ENCODE peak calls at places on chromosomes 2 and 18, in ten cellular contexts. One of them, this sample, is unnamed. For H3K27me3, the result is how much of the 10 kb centered on the place peaks cover.

GRCh38 chr2:129331638-129332037 is 647.8 kb upstream of the RAB6C start:
- DNase-seq in stomach: no peak
- DNase-seq in K562: no peak
- DNase-seq in suprapubic skin: no peak
- DNase-seq in H1: peak
- DNase-seq in sigmoid colon: no peak
- DNase-seq in HepG2: no peak
- DNase-seq in GM12878: no peak
- DNase-seq in SK-N-SH: no peak
- DNase-seq in esophagus muscularis mucosa: no peak
- DNase-seq in this sample: no peak

GRCh38 chr2:187547353-187547979 is 6.8 kb downstream of the TFPI start:
- DNase-seq in stomach: no peak
- DNase-seq in K562: peak
- DNase-seq in suprapubic skin: no peak
- DNase-seq in H1: no peak
- DNase-seq in sigmoid colon: peak
- DNase-seq in HepG2: no peak
- DNase-seq in GM12878: no peak
- DNase-seq in SK-N-SH: no peak
- DNase-seq in esophagus muscularis mucosa: no peak
- DNase-seq in this sample: peak

GRCh38 chr2:221097568-221097915 is 474.6 kb downstream of the EPHA4 start:
- DNase-seq in stomach: no peak
- DNase-seq in K562: no peak
- DNase-seq in suprapubic skin: no peak
- DNase-seq in H1: no peak
- DNase-seq in sigmoid colon: no peak
- DNase-seq in HepG2: no peak
- DNase-seq in GM12878: no peak
- DNase-seq in SK-N-SH: no peak
- DNase-seq in esophagus muscularis mucosa: no peak
- DNase-seq in this sample: no peak

GRCh38 chr2:71925268-71926097 is 222.2 kb downstream of the CYP26B1 start:
- DNase-seq in stomach: no peak
- DNase-seq in K562: no peak
- DNase-seq in suprapubic skin: no peak
- DNase-seq in H1: peak
- DNase-seq in sigmoid colon: peak
- DNase-seq in HepG2: no peak
- DNase-seq in GM12878: no peak
- DNase-seq in SK-N-SH: no peak
- DNase-seq in esophagus muscularis mucosa: no peak
- DNase-seq in this sample: no peak

GRCh38 chr2:95072424-95072823 is 46.9 kb downstream of the MAL start:
- DNase-seq in stomach: no peak
- DNase-seq in K562: no peak
- DNase-seq in suprapubic skin: no peak
- DNase-seq in H1: peak
- DNase-seq in sigmoid colon: no peak
- DNase-seq in HepG2: no peak
- DNase-seq in GM12878: no peak
- DNase-seq in SK-N-SH: no peak
- DNase-seq in esophagus muscularis mucosa: peak
- DNase-seq in this sample: no peak

GRCh38 chr2:96407919-96408550 is 72.5 kb downstream of the NCAPH start:
- DNase-seq in stomach: no peak
- DNase-seq in K562: no peak
- DNase-seq in suprapubic skin: no peak
- DNase-seq in H1: no peak
- DNase-seq in sigmoid colon: no peak
- DNase-seq in HepG2: no peak
- DNase-seq in GM12878: no peak
- DNase-seq in SK-N-SH: no peak
- DNase-seq in esophagus muscularis mucosa: no peak
- DNase-seq in this sample: no peak

GRCh38 chr2:60441791-60442190 is 111.7 kb downstream of the BCL11A start:
- DNase-seq in stomach: no peak
- DNase-seq in K562: no peak
- DNase-seq in suprapubic skin: no peak
- DNase-seq in H1: no peak
- DNase-seq in sigmoid colon: no peak
- DNase-seq in HepG2: no peak
- DNase-seq in GM12878: no peak
- DNase-seq in SK-N-SH: no peak
- DNase-seq in esophagus muscularis mucosa: peak
- DNase-seq in this sample: no peak

GRCh38 chr18:58005885-58006523 is 38.0 kb upstream of the NEDD4L start:
- DNase-seq in stomach: no peak
- DNase-seq in K562: no peak
- DNase-seq in suprapubic skin: no peak
- DNase-seq in H1: no peak
- DNase-seq in sigmoid colon: no peak
- DNase-seq in HepG2: no peak
- DNase-seq in GM12878: no peak
- DNase-seq in SK-N-SH: no peak
- DNase-seq in esophagus muscularis mucosa: no peak
- DNase-seq in this sample: no peak

GRCh38 chr2:144322379-144322778 is 197.5 kb downstream of the ZEB2 start:
- DNase-seq in stomach: no peak
- DNase-seq in K562: no peak
- DNase-seq in suprapubic skin: no peak
- DNase-seq in H1: no peak
- DNase-seq in sigmoid colon: no peak
- DNase-seq in HepG2: no peak
- DNase-seq in GM12878: no peak
- DNase-seq in SK-N-SH: no peak
- DNase-seq in esophagus muscularis mucosa: no peak
- DNase-seq in this sample: no peak

DNA sequence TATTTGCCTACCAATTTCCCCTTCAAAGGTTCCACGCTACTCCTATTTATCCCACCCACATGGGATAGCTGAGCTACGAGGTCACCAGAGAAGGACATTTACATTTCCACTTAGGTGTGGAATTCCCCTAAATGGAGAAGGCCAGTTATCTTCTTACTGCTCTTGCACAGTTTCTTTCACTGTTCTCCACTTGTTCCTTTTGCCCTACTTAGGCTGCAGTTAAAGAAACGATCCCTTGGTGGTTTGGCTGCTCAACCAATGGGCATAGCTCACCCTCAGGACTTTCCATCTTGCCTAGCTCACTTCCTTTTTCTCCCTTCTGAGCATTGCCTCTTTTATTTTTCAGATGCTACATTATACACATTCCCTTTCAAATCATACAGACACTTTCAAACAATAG is 11.2 kb upstream of the NABP1 start:
- DNase-seq in stomach: no peak
- DNase-seq in K562: peak
- DNase-seq in suprapubic skin: no peak
- DNase-seq in H1: no peak
- DNase-seq in sigmoid colon: no peak
- DNase-seq in HepG2: no peak
- DNase-seq in GM12878: peak
- DNase-seq in SK-N-SH: no peak
- DNase-seq in esophagus muscularis mucosa: no peak
- DNase-seq in this sample: no peak
- TF ChIP-seq EP300 in stomach: no peak
- TF ChIP-seq EP300 in K562: no peak
- TF ChIP-seq EP300 in suprapubic skin: no peak
- TF ChIP-seq EP300 in H1: no peak
- TF ChIP-seq EP300 in sigmoid colon: no peak
- TF ChIP-seq EP300 in HepG2: no peak
- TF ChIP-seq EP300 in GM12878: peak
- TF ChIP-seq EP300 in SK-N-SH: no peak
- TF ChIP-seq EP300 in esophagus muscularis mucosa: no peak
- TF ChIP-seq EP300 in this sample: no peak

GRCh38 chr18:26121476-26121875 is 12.2 kb upstream of the PSMA8 start:
- DNase-seq in stomach: no peak
- DNase-seq in K562: no peak
- DNase-seq in suprapubic skin: no peak
- DNase-seq in H1: no peak
- DNase-seq in sigmoid colon: no peak
- DNase-seq in HepG2: no peak
- DNase-seq in GM12878: no peak
- DNase-seq in SK-N-SH: no peak
- DNase-seq in esophagus muscularis mucosa: no peak
- DNase-seq in this sample: no peak
- H3K27me3 ChIP-seq in stomach: under half
- H3K27me3 ChIP-seq in K562: under half
- H3K27me3 ChIP-seq in suprapubic skin: under half
- H3K27me3 ChIP-seq in H1: under half
- H3K27me3 ChIP-seq in sigmoid colon: under half
- H3K27me3 ChIP-seq in HepG2: under half
- H3K27me3 ChIP-seq in GM12878: under half
- H3K27me3 ChIP-seq in SK-N-SH: under half
- H3K27me3 ChIP-seq in esophagus muscularis mucosa: under half
- H3K27me3 ChIP-seq in this sample: under half

GRCh38 chr2:237862528-237862895 is 3.1 kb downstream of the RAMP1 start:
- DNase-seq in stomach: no peak
- DNase-seq in K562: no peak
- DNase-seq in suprapubic skin: no peak
- DNase-seq in H1: no peak
- DNase-seq in sigmoid colon: peak
- DNase-seq in HepG2: no peak
- DNase-seq in GM12878: no peak
- DNase-seq in SK-N-SH: no peak
- DNase-seq in esophagus muscularis mucosa: peak
- DNase-seq in this sample: no peak

GRCh38 chr2:237860273-237860935 is 981 bp downstream of the RAMP1 start:
- DNase-seq in stomach: no peak
- DNase-seq in K562: no peak
- DNase-seq in suprapubic skin: no peak
- DNase-seq in H1: no peak
- DNase-seq in sigmoid colon: peak
- DNase-seq in HepG2: no peak
- DNase-seq in GM12878: no peak
- DNase-seq in SK-N-SH: peak
- DNase-seq in esophagus muscularis mucosa: peak
- DNase-seq in this sample: no peak

GRCh38 chr2:237863102-237863511 is 3.7 kb downstream of the RAMP1 start:
- DNase-seq in stomach: no peak
- DNase-seq in K562: no peak
- DNase-seq in suprapubic skin: no peak
- DNase-seq in H1: no peak
- DNase-seq in sigmoid colon: peak
- DNase-seq in HepG2: no peak
- DNase-seq in GM12878: no peak
- DNase-seq in SK-N-SH: peak
- DNase-seq in esophagus muscularis mucosa: peak
- DNase-seq in this sample: no peak

GRCh38 chr2:237863659-237864029 is 4.2 kb downstream of the RAMP1 start:
- DNase-seq in stomach: no peak
- DNase-seq in K562: no peak
- DNase-seq in suprapubic skin: no peak
- DNase-seq in H1: no peak
- DNase-seq in sigmoid colon: no peak
- DNase-seq in HepG2: no peak
- DNase-seq in GM12878: no peak
- DNase-seq in SK-N-SH: no peak
- DNase-seq in esophagus muscularis mucosa: peak
- DNase-seq in this sample: no peak

GRCh38 chr2:237861875-237862527 is 2.6 kb downstream of the RAMP1 start:
- DNase-seq in stomach: no peak
- DNase-seq in K562: no peak
- DNase-seq in suprapubic skin: no peak
- DNase-seq in H1: no peak
- DNase-seq in sigmoid colon: peak
- DNase-seq in HepG2: no peak
- DNase-seq in GM12878: no peak
- DNase-seq in SK-N-SH: no peak
- DNase-seq in esophagus muscularis mucosa: peak
- DNase-seq in this sample: no peak
- TF ChIP-seq POLR2AphosphoS5 in stomach: no peak
- TF ChIP-seq POLR2AphosphoS5 in K562: no peak
- TF ChIP-seq POLR2AphosphoS5 in suprapubic skin: no peak
- TF ChIP-seq POLR2AphosphoS5 in H1: no peak
- TF ChIP-seq POLR2AphosphoS5 in sigmoid colon: no peak
- TF ChIP-seq POLR2AphosphoS5 in HepG2: no peak
- TF ChIP-seq POLR2AphosphoS5 in GM12878: no peak
- TF ChIP-seq POLR2AphosphoS5 in SK-N-SH: no peak
- TF ChIP-seq POLR2AphosphoS5 in esophagus muscularis mucosa: peak
- TF ChIP-seq POLR2AphosphoS5 in this sample: no peak

GRCh38 chr2:179096090-179096489 is 46.2 kb upstream of the CCDC141 start:
- DNase-seq in stomach: no peak
- DNase-seq in K562: no peak
- DNase-seq in suprapubic skin: no peak
- DNase-seq in H1: no peak
- DNase-seq in sigmoid colon: no peak
- DNase-seq in HepG2: no peak
- DNase-seq in GM12878: peak
- DNase-seq in SK-N-SH: no peak
- DNase-seq in esophagus muscularis mucosa: no peak
- DNase-seq in this sample: peak

GRCh38 chr2:179097131-179097530 is 47.2 kb upstream of the CCDC141 start:
- DNase-seq in stomach: no peak
- DNase-seq in K562: no peak
- DNase-seq in suprapubic skin: no peak
- DNase-seq in H1: no peak
- DNase-seq in sigmoid colon: no peak
- DNase-seq in HepG2: no peak
- DNase-seq in GM12878: no peak
- DNase-seq in SK-N-SH: no peak
- DNase-seq in esophagus muscularis mucosa: no peak
- DNase-seq in this sample: no peak

DNA sequence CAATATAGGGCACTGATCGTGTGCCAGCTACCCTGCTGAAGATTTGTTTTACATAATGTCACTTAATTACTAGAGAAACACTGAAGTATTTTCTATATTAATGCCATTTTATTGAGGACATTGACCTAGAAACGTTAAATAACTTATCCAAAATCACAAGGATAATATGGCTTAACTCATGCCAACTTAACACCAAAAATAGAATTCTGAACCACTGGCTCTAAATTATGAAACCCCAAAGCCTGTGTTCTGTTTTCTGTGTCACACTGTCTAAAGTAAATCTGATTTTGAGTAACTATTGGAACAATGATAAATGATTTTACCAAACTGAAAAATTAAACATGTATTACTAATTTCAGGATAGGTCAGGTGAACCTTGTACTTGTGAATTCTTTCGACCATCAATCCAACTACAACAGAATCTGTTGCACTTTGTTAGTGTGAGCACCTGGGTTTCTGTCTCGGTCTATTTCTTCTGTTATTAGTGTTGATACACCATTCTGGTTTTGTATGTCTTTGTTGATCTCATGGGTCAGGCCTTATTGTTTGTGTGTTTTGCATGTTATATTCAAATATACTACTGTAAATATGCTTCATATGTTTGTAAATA is 48.2 kb upstream of the CCDC141 start:
- DNase-seq in stomach: no peak
- DNase-seq in K562: no peak
- DNase-seq in suprapubic skin: no peak
- DNase-seq in H1: no peak
- DNase-seq in sigmoid colon: no peak
- DNase-seq in HepG2: no peak
- DNase-seq in GM12878: no peak
- DNase-seq in SK-N-SH: no peak
- DNase-seq in esophagus muscularis mucosa: no peak
- DNase-seq in this sample: no peak
- TF ChIP-seq EP300 in stomach: no peak
- TF ChIP-seq EP300 in K562: no peak
- TF ChIP-seq EP300 in suprapubic skin: no peak
- TF ChIP-seq EP300 in H1: no peak
- TF ChIP-seq EP300 in sigmoid colon: no peak
- TF ChIP-seq EP300 in HepG2: no peak
- TF ChIP-seq EP300 in GM12878: no peak
- TF ChIP-seq EP300 in SK-N-SH: no peak
- TF ChIP-seq EP300 in esophagus muscularis mucosa: no peak
- TF ChIP-seq EP300 in this sample: no peak

GRCh38 chr2:66700181-66700686 is 265.3 kb downstream of the MEIS1 start:
- DNase-seq in stomach: no peak
- DNase-seq in K562: no peak
- DNase-seq in suprapubic skin: no peak
- DNase-seq in H1: no peak
- DNase-seq in sigmoid colon: no peak
- DNase-seq in HepG2: no peak
- DNase-seq in GM12878: no peak
- DNase-seq in SK-N-SH: no peak
- DNase-seq in esophagus muscularis mucosa: no peak
- DNase-seq in this sample: no peak
- H3K27me3 ChIP-seq in stomach: under half
- H3K27me3 ChIP-seq in K562: under half
- H3K27me3 ChIP-seq in suprapubic skin: under half
- H3K27me3 ChIP-seq in H1: under half
- H3K27me3 ChIP-seq in sigmoid colon: under half
- H3K27me3 ChIP-seq in HepG2: under half
- H3K27me3 ChIP-seq in GM12878: under half
- H3K27me3 ChIP-seq in SK-N-SH: under half
- H3K27me3 ChIP-seq in esophagus muscularis mucosa: under half
- H3K27me3 ChIP-seq in this sample: under half